ENCODE peak calls at places on chromosomes 13 and 19, in five cellular contexts. T is A549, O is lower leg skin, M is epithelial cell of esophagus, H is bronchial epithelial cell. N is an unnamed sample.

GRCh38 chr19:55113570-55114039 is 3.8 kb downstream of the PPP1R12C start:
- DNase-seq in H (no peak), T (peak), O (peak), M (no peak), N (peak)

GRCh38 chr13:39692650-39693438 is 37.4 kb downstream of the COG6 start:
- DNase-seq in H (no peak), M (no peak), O (no peak), T (no peak), N (no peak)

GRCh38 chr13:21234537-21234936 is 58.1 kb downstream of the MRPL57 start:
- DNase-seq in O (no peak), M (no peak), H (no peak), T (no peak), N (no peak)

GRCh38 chr19:45716314-45717130 is 14.2 kb downstream of the FBXO46 start:
- DNase-seq in O (peak), T (peak), M (peak), H (peak), N (no peak)

GRCh38 chr13:111508164-111508870 is 187.9 kb downstream of the TEX29 start:
- DNase-seq in M (no peak), O (no peak), H (no peak), T (no peak), N (no peak)

GRCh38 chr13:56378566-56378965 is 762.2 kb upstream of the PRR20A start:
- DNase-seq in T (no peak), M (peak), O (no peak), H (peak), N (no peak)

GRCh38 chr13:30898070-30898469 is 8.0 kb upstream of the MEDAG start:
- DNase-seq in H (no peak), O (no peak), T (no peak), M (no peak), N (no peak)

GRCh38 chr19:32186542-32187330 is 158.7 kb upstream of the ZNF507 start:
- DNase-seq in O (no peak), M (no peak), T (no peak), H (no peak), N (no peak)

GRCh38 chr13:57716295-57716694 is 84.8 kb downstream of the PCDH17 start:
- DNase-seq in T (no peak), H (peak), M (peak), O (no peak), N (no peak)
- TF ChIP-seq CTCF in T (no peak), H (peak), M (peak), O (no peak), N (no peak)

GRCh38 chr13:60267498-60268202 is 103.9 kb upstream of the DIAPH3 start:
- DNase-seq in O (no peak), H (no peak), M (peak), T (peak), N (no peak)
- H3K4me3 ChIP-seq in O (no peak), H (peak), M (peak), T (peak), N (peak)

GRCh38 chr19:4803736-4804695 is 12.5 kb downstream of the FEM1A start:
- DNase-seq in M (peak), O (no peak), T (peak), H (no peak), N (no peak)
- TF ChIP-seq CTCF in M (peak), O (no peak), T (peak), H (peak), N (peak)

DNA sequence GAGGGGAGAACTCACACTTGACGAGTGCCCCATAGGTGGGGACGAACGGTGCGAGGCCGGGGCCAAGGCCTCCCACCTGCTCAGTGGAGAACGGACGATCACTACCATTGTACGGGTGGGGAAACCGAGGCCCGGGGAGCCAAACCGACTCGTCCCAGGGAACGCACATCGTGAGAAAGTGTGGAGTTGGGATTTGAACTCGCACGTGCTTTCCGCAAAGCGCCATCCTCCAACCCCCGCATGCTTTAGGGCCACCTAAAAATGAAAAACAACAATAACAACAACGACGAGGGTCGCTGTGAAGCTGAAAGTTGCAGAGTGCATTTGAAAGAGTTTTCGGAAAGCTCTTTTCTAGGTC is 458 bp downstream of the ARHGEF1 start:
- DNase-seq in T (no peak), O (no peak), H (no peak), M (no peak), N (no peak)
- H3K4me3 ChIP-seq in T (peak), O (peak), H (peak), M (peak), N (peak)

GRCh38 chr19:1812426-1813196 is 535 bp upstream of the ATP8B3 start:
- DNase-seq in O (peak), T (peak), M (peak), H (peak), N (peak)
- TF ChIP-seq CTCF in O (no peak), T (peak), M (peak), H (peak), N (peak)

DNA sequence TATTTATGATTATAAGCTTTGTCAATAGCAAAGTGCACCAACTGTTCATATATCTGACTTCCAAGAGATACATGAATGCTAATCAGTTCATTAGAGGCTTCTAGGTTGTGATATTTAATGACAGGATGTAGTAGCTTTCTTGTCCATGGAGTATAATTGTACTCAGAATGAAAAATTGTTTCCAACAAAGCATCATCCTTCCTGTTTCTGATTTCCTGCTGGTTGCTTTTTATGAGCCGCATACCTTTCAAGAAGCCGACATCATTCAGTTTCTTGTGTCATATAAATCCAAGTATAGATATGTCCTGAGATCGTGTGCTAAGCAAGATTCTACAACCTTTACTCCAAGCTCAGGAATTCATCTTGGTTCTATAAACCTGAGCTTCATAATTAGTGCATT is 326.6 kb downstream of the DIAPH3 start:
- DNase-seq in H (no peak), O (no peak), T (no peak), M (no peak), N (no peak)
- H3K4me3 ChIP-seq in H (no peak), O (no peak), T (no peak), M (no peak), N (no peak)

GRCh38 chr13:50451609-50452008 is 391.9 kb downstream of the DLEU7 start:
- DNase-seq in M (no peak), T (no peak), H (no peak), O (no peak), N (no peak)
- TF ChIP-seq CTCF in M (no peak), T (no peak), H (no peak), O (no peak), N (no peak)